ENCODE peak calls at places on chromosomes 5 and 9, in eight cellular contexts. W, Y, C, S, N, V, A and B are unnamed samples.

GRCh38 chr5:84249918-84250635 is 134.6 kb downstream of the EDIL3 start:
- DNase-seq in W (no peak), Y (no peak), C (no peak), S (peak; percentile 70), N (no peak), V (no peak), A (no peak), B (no peak)

GRCh38 chr5:121171834-121172233 is 679.8 kb upstream of the FTMT start:
- DNase-seq in W (no peak), Y (no peak), C (no peak), S (peak; percentile 21), N (no peak), V (no peak), A (no peak), B (no peak)

GRCh38 chr9:90333226-90333625 is 309.4 kb downstream of the DIRAS2 start:
- DNase-seq in W (no peak), Y (no peak), C (no peak), S (peak; percentile 35), N (no peak), V (no peak), A (no peak), B (no peak)

GRCh38 chr9:86700601-86701000 is 246.7 kb downstream of the GAS1 start:
- DNase-seq in W (no peak), Y (no peak), C (no peak), S (peak; percentile 67), N (no peak), V (no peak), A (no peak), B (no peak)

GRCh38 chr9:93081081-93081529 is 14.9 kb upstream of the CARD19 start:
- DNase-seq in W (no peak), Y (no peak), C (no peak), S (no peak), N (no peak), V (no peak), A (no peak), B (no peak)

GRCh38 chr5:175861337-175862130 is 9.8 kb upstream of the CPLX2 start:
- DNase-seq in W (no peak), Y (peak; percentile 91), C (no peak), S (no peak), N (no peak), V (no peak), A (no peak), B (no peak)

GRCh38 chr5:112202694-112203093 is 216.4 kb downstream of the EPB41L4A start:
- DNase-seq in W (no peak), Y (no peak), C (no peak), S (no peak), N (no peak), V (no peak), A (no peak), B (no peak)

GRCh38 chr9:88949425-88949824 is 41.8 kb upstream of the S1PR3 start:
- DNase-seq in W (no peak), Y (peak; percentile 58), C (no peak), S (peak; percentile 84), N (no peak), V (no peak), A (no peak), B (no peak)

GRCh38 chr9:111805262-111805661 is 10.5 kb upstream of the SHOC1 start:
- DNase-seq in W (no peak), Y (no peak), C (no peak), S (no peak), N (no peak), V (no peak), A (no peak), B (no peak)

GRCh38 chr9:126222363-126222834 is 104.2 kb upstream of the MVB12B start:
- DNase-seq in W (no peak), Y (no peak), C (no peak), S (no peak), N (no peak), V (no peak), A (no peak), B (no peak)

GRCh38 chr5:167999182-167999581 is 292.3 kb upstream of the WWC1 start:
- DNase-seq in W (no peak), Y (no peak), C (no peak), S (peak; percentile 21), N (no peak), V (no peak), A (no peak), B (no peak)

GRCh38 chr9:124782661-124783574 is 6.0 kb downstream of the OLFML2A start:
- DNase-seq in W (no peak), Y (no peak), C (no peak), S (no peak), N (no peak), V (no peak), A (no peak), B (no peak)

GRCh38 chr9:95852059-95853032 is 23.1 kb upstream of the ERCC6L2 start:
- DNase-seq in W (no peak), Y (peak; percentile 79), C (no peak), S (peak; percentile 44), N (peak; percentile 27), V (no peak), A (peak; percentile 41), B (no peak)

GRCh38 chr9:72022846-72023245 is 37.6 kb downstream of the C9orf57 start:
- DNase-seq in W (no peak), Y (no peak), C (no peak), S (peak; percentile 39), N (no peak), V (no peak), A (no peak), B (peak; percentile 47)

GRCh38 chr5:10580531-10581423 is 16.9 kb downstream of the ANKRD33B start:
- DNase-seq in W (no peak), Y (no peak), C (no peak), S (no peak), N (no peak), V (no peak), A (no peak), B (no peak)

GRCh38 chr5:116632890-116633289 is 58.3 kb upstream of the SEMA6A start:
- DNase-seq in W (no peak), Y (peak; percentile 38), C (no peak), S (no peak), N (no peak), V (no peak), A (no peak), B (no peak)